ENCODE peak calls at places on chromosomes 11 and 22, in four cellular contexts. X, E, K and M are unnamed samples.

GRCh38 chr22:44161673-44162072 is 19.1 kb upstream of the PARVG start:
- DNase-seq in X (no peak), E (no peak), K (no peak), M (no peak)

GRCh38 chr11:77725433-77725832 is 87.8 kb upstream of the CLNS1A start:
- DNase-seq in X (no peak), E (no peak), K (no peak), M (no peak)

GRCh38 chr22:49099496-49100124 is 728.1 kb downstream of the BRD1 start:
- DNase-seq in X (no peak), E (no peak), K (no peak), M (no peak)

GRCh38 chr22:39839917-39840510 is 53.5 kb downstream of the ENTHD1 start:
- DNase-seq in X (no peak), E (no peak), K (peak), M (no peak)

GRCh38 chr22:50674127-50674493 is 1.5 kb downstream of the SHANK3 start:
- DNase-seq in X (peak), E (no peak), K (peak), M (no peak)

GRCh38 chr22:49739138-49739537 is 88.5 kb downstream of the BRD1 start:
- DNase-seq in X (no peak), E (no peak), K (no peak), M (no peak)

GRCh38 chr11:70567680-70568503 is 169.6 kb downstream of the CTTN start:
- DNase-seq in X (no peak), E (no peak), K (no peak), M (no peak)

GRCh38 chr11:2012440-2012839 is 14.8 kb upstream of the H19 start:
- DNase-seq in X (no peak), E (no peak), K (no peak), M (no peak)

GRCh38 chr22:39731881-39732555 is 161.5 kb downstream of the CACNA1I start:
- DNase-seq in X (no peak), E (no peak), K (no peak), M (no peak)

GRCh38 chr22:27409299-27409698 is 392.3 kb downstream of the MN1 start:
- DNase-seq in X (no peak), E (peak), K (no peak), M (no peak)

GRCh38 chr11:46906596-46906995 is 11.8 kb downstream of the LRP4 start:
- DNase-seq in X (no peak), E (no peak), K (peak), M (peak)

GRCh38 chr11:109783842-109784241 is 309.4 kb upstream of the ZC3H12C start:
- DNase-seq in X (no peak), E (no peak), K (no peak), M (no peak)

DNA sequence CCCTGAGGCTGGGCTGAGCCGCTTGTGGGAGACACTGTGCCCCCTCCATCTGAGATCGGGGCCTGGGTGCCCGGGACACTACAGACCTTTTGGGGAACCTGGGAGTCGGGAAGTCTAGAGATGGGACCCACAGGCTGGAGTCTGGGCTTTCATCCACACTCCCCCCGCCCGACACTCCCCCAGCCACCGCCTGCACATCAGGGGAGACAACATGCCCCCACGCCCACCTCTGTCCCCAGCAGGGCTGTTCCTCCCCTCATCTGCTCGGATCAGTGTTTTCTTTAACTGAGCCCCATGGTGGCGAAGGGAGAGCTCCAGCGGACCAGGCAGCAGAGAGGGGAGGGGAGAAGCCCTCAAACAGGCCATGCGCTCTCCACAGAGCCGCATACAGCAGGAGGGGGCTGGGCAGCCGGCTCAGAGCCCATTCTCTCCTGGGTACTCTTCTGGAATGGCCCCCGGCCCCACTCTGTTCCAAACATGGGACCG is 174.7 kb downstream of the IGLL1 start:
- DNase-seq in X (no peak), E (no peak), K (no peak), M (peak)
- TF ChIP-seq SP1 in X (no peak), E (no peak), K (no peak), M (no peak)

GRCh38 chr11:34600339-34601084 is 20.4 kb upstream of the EHF start:
- DNase-seq in X (no peak), E (peak), K (peak), M (no peak)
- TF ChIP-seq ELF4 in X (no peak), E (no peak), K (no peak), M (no peak)

GRCh38 chr22:42342426-42343135 is 72.1 kb upstream of the TCF20 start:
- DNase-seq in X (no peak), E (no peak), K (no peak), M (no peak)

GRCh38 chr22:42341779-42342178 is 71.3 kb upstream of the TCF20 start:
- DNase-seq in X (no peak), E (no peak), K (no peak), M (no peak)

GRCh38 chr22:42344391-42344861 is 74.0 kb upstream of the TCF20 start:
- DNase-seq in X (no peak), E (no peak), K (no peak), M (peak)

GRCh38 chr22:42343136-42343484 is 72.7 kb upstream of the TCF20 start:
- DNase-seq in X (no peak), E (no peak), K (no peak), M (no peak)

GRCh38 chr22:42343551-42344081 is 73.2 kb upstream of the TCF20 start:
- DNase-seq in X (peak), E (no peak), K (peak), M (no peak)
- TF ChIP-seq SP1 in X (no peak), E (no peak), K (no peak), M (no peak)

GRCh38 chr22:17451251-17451765 is 82.0 kb downstream of the CECR2 start:
- DNase-seq in X (no peak), E (no peak), K (no peak), M (no peak)
- TF ChIP-seq ELF4 in X (no peak), E (no peak), K (no peak), M (no peak)

GRCh38 chr11:117547188-117547831 is 219.7 kb downstream of the CEP164 start:
- DNase-seq in X (no peak), E (no peak), K (no peak), M (no peak)
- TF ChIP-seq SP1 in X (no peak), E (no peak), K (no peak), M (no peak)

GRCh38 chr22:19807161-19807913 is 46.8 kb downstream of the TBX1 start:
- DNase-seq in X (no peak), E (no peak), K (no peak), M (peak)
- TF ChIP-seq ELF4 in X (no peak), E (no peak), K (no peak), M (no peak)

GRCh38 chr11:35567737-35568465 is 42.5 kb upstream of the PAMR1 start:
- DNase-seq in X (no peak), E (no peak), K (no peak), M (no peak)
- TF ChIP-seq SP1 in X (no peak), E (no peak), K (no peak), M (no peak)

GRCh38 chr22:45878901-45879551 is 97.9 kb downstream of the WNT7B start:
- DNase-seq in X (no peak), E (no peak), K (no peak), M (no peak)

GRCh38 chr22:45876136-45877035 is 100.6 kb downstream of the WNT7B start:
- DNase-seq in X (no peak), E (no peak), K (no peak), M (no peak)

GRCh38 chr22:45878051-45878764 is 98.8 kb downstream of the WNT7B start:
- DNase-seq in X (no peak), E (no peak), K (no peak), M (no peak)

GRCh38 chr22:45877651-45878050 is 99.3 kb downstream of the WNT7B start:
- DNase-seq in X (no peak), E (no peak), K (no peak), M (no peak)

DNA sequence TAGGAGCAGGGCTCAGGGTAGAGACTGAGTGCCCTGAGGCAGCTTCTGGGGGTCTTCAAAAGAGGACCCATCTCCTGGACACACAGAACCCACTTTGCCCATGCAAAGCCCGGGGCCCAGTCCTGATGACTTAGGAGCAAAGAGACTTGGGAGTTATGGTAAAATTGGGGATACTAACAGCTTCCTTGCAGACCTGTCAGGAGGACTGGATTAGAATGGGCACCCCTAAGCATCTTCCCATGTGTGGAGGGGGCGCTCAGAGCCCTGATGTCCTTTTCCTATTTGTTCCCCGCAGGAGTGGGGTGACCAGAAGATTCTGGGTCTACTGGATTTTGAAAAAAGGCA is 100.0 kb downstream of the WNT7B start:
- DNase-seq in X (no peak), E (no peak), K (no peak), M (no peak)
- TF ChIP-seq ELF4 in X (no peak), E (no peak), K (no peak), M (no peak)

DNA sequence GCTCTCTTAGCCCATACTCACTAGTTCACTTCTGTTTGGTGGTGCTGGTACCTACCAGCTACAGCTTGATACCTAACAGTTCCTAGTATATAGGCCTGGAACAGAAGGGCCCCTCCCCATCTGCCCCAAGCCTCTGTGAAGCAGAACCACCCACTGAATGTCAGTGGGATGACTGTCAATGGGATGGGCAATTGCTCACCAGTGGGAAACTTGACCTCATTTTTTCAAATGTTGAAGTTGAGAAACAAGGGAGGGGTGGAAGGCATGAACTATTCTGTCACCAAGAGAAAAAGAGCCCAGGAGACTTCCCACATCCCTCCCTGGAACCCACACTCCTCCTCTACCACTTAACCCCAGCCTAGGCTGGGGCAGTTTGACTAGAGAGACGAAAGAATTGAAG is at the start of gene NLRP10:
- DNase-seq in X (no peak), E (no peak), K (no peak), M (no peak)
- TF ChIP-seq SP1 in X (no peak), E (no peak), K (no peak), M (no peak)